ENCODE peak calls at places on chromosomes 11 and 22, in six cellular contexts. M is stomach, J is body of pancreas, Q is transverse colon, D is sigmoid colon, A is upper lobe of left lung. X is an unnamed sample.

GRCh38 chr11:102734650-102735049 is 9.9 kb upstream of the MMP8 start:
- DNase-seq in A (no peak), Q (no peak), J (no peak), D (no peak), M (no peak), X (no peak)

GRCh38 chr11:35238882-35239281 is 99.9 kb downstream of the CD44 start:
- DNase-seq in D (no peak), Q (no peak), A (no peak), J (no peak), M (no peak), X (no peak)

GRCh38 chr11:88421530-88421929 is 84.0 kb upstream of the CTSC start:
- DNase-seq in D (no peak), J (no peak), A (peak), Q (no peak), M (no peak), X (no peak)

GRCh38 chr11:62025429-62026105 is 58.1 kb upstream of the FTH1 start:
- DNase-seq in M (peak), A (peak), D (peak), Q (peak), J (peak), X (peak)

GRCh38 chr22:35477911-35478582 is 62.6 kb upstream of the RASD2 start:
- DNase-seq in J (peak), D (peak), Q (peak), A (no peak), M (no peak), X (no peak)

GRCh38 chr11:93737904-93738612 is 3.2 kb downstream of the TAF1D start:
- DNase-seq in J (no peak), M (no peak), Q (no peak), A (no peak), D (no peak), X (no peak)

GRCh38 chr22:50529416-50530279 is at the start of gene TYMP:
- DNase-seq in D (peak), J (peak), A (peak), M (peak), Q (peak), X (peak)

GRCh38 chr22:42612336-42612735 is 2.3 kb downstream of the POLDIP3 start:
- DNase-seq in D (no peak), J (no peak), Q (no peak), A (no peak), M (no peak), X (no peak)

GRCh38 chr11:110921742-110922200 is 209.5 kb upstream of the ARHGAP20 start:
- DNase-seq in M (peak), Q (no peak), D (peak), J (peak), A (no peak), X (peak)

GRCh38 chr22:42461511-42461910 is 29.3 kb upstream of the NFAM1 start:
- DNase-seq in M (no peak), J (no peak), A (no peak), D (no peak), Q (no peak), X (no peak)

GRCh38 chr22:47178339-47178738 is 415.9 kb downstream of the TBC1D22A start:
- DNase-seq in A (no peak), D (no peak), Q (no peak), J (no peak), M (no peak), X (peak)

GRCh38 chr22:48075604-48076400 is 1313.4 kb downstream of the TBC1D22A start:
- DNase-seq in M (no peak), J (no peak), A (no peak), D (peak), Q (no peak), X (no peak)

GRCh38 chr11:19093976-19094375 is 23.0 kb upstream of the ZDHHC13 start:
- DNase-seq in A (no peak), D (no peak), Q (no peak), M (no peak), J (no peak), X (no peak)

DNA sequence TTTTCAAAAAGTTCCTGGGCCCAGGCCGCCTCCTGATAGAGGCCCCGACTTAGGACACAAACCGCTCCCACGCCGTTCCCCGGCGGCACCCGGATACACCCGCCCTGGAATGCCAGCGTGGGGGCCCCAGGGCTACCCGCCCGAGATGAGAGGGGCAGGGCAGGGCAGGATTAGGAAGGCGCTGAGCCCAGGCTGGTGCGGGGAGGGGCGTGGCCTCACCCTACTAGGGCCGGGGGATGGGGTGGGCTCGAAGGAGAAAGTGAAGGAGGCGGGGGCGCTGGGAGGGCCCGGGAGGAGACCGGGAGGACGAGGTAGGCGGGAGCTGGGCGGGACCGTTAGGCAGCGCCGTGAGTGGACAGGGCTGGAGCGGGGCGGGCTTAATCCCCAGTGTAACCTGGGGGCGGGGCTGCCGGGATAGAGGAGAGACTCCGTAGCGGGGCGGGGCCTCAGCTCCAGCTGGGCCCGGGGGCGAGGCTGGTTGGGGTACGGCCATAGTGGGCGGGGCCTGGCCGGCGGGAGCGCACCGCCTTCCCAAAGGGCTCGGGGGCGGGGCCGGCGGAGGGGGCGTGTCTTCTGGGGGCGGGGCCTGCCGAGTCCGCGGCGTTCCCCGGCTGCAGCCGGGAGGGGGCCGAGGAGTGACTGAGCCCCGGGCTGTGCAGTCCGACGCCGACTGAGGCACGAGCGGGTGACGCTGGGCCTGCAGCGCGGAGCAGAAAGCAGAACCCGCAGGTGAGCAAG is at the start of gene CD82:
- DNase-seq in J (peak), Q (peak), A (peak), D (peak), M (peak), X (peak)
- TF ChIP-seq CTCF in J (peak), Q (no peak), A (peak), D (no peak), M (peak), X (peak)

GRCh38 chr11:130861902-130862552 is 54.3 kb downstream of the SNX19 start:
- DNase-seq in Q (peak), J (peak), A (peak), M (peak), D (peak), X (peak)
- TF ChIP-seq POLR2A in Q (no peak), J (no peak), A (no peak), M (no peak), D (no peak), X (no peak)

GRCh38 chr11:66495401-66495844 is 15.0 kb upstream of the BBS1 start:
- DNase-seq in A (no peak), J (no peak), D (no peak), Q (no peak), M (no peak), X (no peak)
- TF ChIP-seq CTCF in A (no peak), J (no peak), D (no peak), Q (no peak), M (no peak), X (no peak)

GRCh38 chr11:73297231-73297590 is 10.9 kb upstream of the ARHGEF17 start:
- DNase-seq in M (no peak), Q (no peak), D (no peak), J (no peak), A (no peak), X (peak)

GRCh38 chr11:73296501-73297230 is 11.4 kb upstream of the ARHGEF17 start:
- DNase-seq in J (no peak), Q (no peak), D (no peak), M (no peak), A (no peak), X (peak)

GRCh38 chr11:73295996-73296318 is 12.1 kb upstream of the ARHGEF17 start:
- DNase-seq in A (no peak), J (no peak), M (no peak), Q (no peak), D (no peak), X (peak)

GRCh38 chr11:73298233-73298632 is 9.8 kb upstream of the ARHGEF17 start:
- DNase-seq in Q (no peak), J (no peak), A (no peak), D (no peak), M (no peak), X (no peak)

GRCh38 chr11:73297702-73298101 is 10.4 kb upstream of the ARHGEF17 start:
- DNase-seq in Q (no peak), A (no peak), M (no peak), J (no peak), D (no peak), X (no peak)
- TF ChIP-seq POLR2A in Q (no peak), A (no peak), M (no peak), J (no peak), D (no peak), X (no peak)

DNA sequence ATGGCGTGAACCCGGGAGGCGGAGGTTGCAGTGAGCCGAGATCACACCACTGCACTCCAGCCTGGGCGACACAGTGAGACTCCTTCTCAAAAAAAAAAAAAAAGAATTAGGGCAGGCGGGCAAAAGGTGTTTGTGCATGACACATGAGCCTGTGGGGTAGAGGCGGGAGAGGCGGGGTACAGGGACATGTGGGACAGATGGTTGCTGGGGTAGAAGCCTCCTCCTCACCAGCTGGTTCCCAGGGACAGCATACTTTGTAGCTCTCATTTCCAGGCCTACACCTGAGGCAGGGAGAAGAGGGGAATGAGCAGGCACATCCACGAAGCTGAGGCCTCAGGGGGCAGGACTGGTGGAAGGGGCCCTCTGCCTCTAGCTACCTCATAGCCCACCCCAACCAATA is 23.7 kb downstream of the YWHAH start:
- DNase-seq in Q (no peak), D (no peak), M (no peak), A (no peak), J (no peak), X (no peak)
- TF ChIP-seq CTCF in Q (no peak), D (no peak), M (no peak), A (no peak), J (no peak), X (no peak)

X was measured in right lobe of liver.